ENCODE peak calls at places on chromosomes 5 and 9, in four cellular contexts. F is mesendoderm, S is H1, V is IMR-90. E is an unnamed sample.

GRCh38 chr9:71767421-71768321 is 642 bp downstream of the CEMIP2 start:
- DNase-seq in S (no peak), F (peak; percentile 63), V (peak; percentile 26), E (no peak)

GRCh38 chr5:131375351-131375750 is 111.5 kb downstream of the CDC42SE2 start:
- DNase-seq in V (no peak), S (no peak), F (no peak), E (no peak)

GRCh38 chr9:33750307-33750838 is 45.0 kb upstream of the PRSS3 start:
- DNase-seq in S (no peak), V (peak; percentile 15), F (no peak), E (no peak)

GRCh38 chr5:139711067-139711851 is 63.1 kb downstream of the CXXC5 start:
- DNase-seq in F (peak; percentile 95), S (no peak), V (peak; percentile 28), E (peak; percentile 78)

GRCh38 chr5:115184780-115185179 is 15.1 kb upstream of the TRIM36 start:
- DNase-seq in F (no peak), V (peak; percentile 9), S (no peak), E (no peak)

GRCh38 chr5:32021771-32022170 is 152.3 kb downstream of the GOLPH3 start:
- DNase-seq in S (no peak), F (no peak), V (no peak), E (no peak)

GRCh38 chr5:61842840-61843239 is 463.2 kb upstream of the KIF2A start:
- DNase-seq in F (no peak), S (no peak), V (no peak), E (no peak)

GRCh38 chr5:123845356-123846100 is 333.6 kb downstream of the CSNK1G3 start:
- DNase-seq in V (no peak), F (no peak), S (no peak), E (no peak)

GRCh38 chr9:133768859-133769510 is 30.8 kb upstream of the SARDH start:
- DNase-seq in V (no peak), S (no peak), F (peak; percentile 86), E (peak; percentile 82)

GRCh38 chr5:100818340-100818739 is 84.7 kb downstream of the ST8SIA4 start:
- DNase-seq in V (no peak), S (no peak), F (no peak), E (no peak)

GRCh38 chr5:39717186-39717897 is 292.6 kb upstream of the DAB2 start:
- DNase-seq in V (peak; percentile 58), F (no peak), S (no peak), E (no peak)

GRCh38 chr5:53180971-53181370 is 71.4 kb upstream of the MOCS2 start:
- DNase-seq in V (peak; percentile 4), S (no peak), F (no peak), E (no peak)

GRCh38 chr5:74616236-74617146 is 24.0 kb downstream of the ENC1 start:
- DNase-seq in F (no peak), V (no peak), S (no peak), E (no peak)

GRCh38 chr9:93813687-93814560 is 141.2 kb downstream of the BARX1 start:
- DNase-seq in F (no peak), V (no peak), S (no peak), E (peak; percentile 46)

GRCh38 chr5:616342-617039 is 4.4 kb downstream of the CEP72 start:
- DNase-seq in F (peak; percentile 31), V (no peak), S (no peak), E (no peak)

GRCh38 chr9:111683351-111683750 is 21.9 kb downstream of the GNG10 start:
- DNase-seq in S (no peak), F (no peak), V (no peak), E (no peak)

GRCh38 chr5:91171322-91171721 is 211.8 kb downstream of the ARRDC3 start:
- DNase-seq in F (no peak), S (no peak), V (no peak), E (no peak)

GRCh38 chr5:6365142-6365976 is 13.0 kb downstream of the MED10 start:
- DNase-seq in V (peak; percentile 53), F (no peak), S (no peak), E (peak; percentile 16)

GRCh38 chr5:109410389-109411174 is 808 bp upstream of the PJA2 start:
- DNase-seq in S (no peak), F (peak; percentile 94), V (peak; percentile 75), E (peak; percentile 82)

GRCh38 chr9:89740722-89741121 is 135.9 kb downstream of the GADD45G start:
- DNase-seq in S (no peak), F (no peak), V (no peak), E (no peak)

GRCh38 chr5:132822650-132823480 is 7.6 kb downstream of the SHROOM1 start:
- DNase-seq in V (no peak), F (peak; percentile 92), S (peak; percentile 69), E (peak; percentile 92)

GRCh38 chr9:61674465-61674864 is 484.6 kb downstream of the SPATA31A7 start:
- DNase-seq in F (no peak), V (no peak), S (no peak), E (no peak)

DNA sequence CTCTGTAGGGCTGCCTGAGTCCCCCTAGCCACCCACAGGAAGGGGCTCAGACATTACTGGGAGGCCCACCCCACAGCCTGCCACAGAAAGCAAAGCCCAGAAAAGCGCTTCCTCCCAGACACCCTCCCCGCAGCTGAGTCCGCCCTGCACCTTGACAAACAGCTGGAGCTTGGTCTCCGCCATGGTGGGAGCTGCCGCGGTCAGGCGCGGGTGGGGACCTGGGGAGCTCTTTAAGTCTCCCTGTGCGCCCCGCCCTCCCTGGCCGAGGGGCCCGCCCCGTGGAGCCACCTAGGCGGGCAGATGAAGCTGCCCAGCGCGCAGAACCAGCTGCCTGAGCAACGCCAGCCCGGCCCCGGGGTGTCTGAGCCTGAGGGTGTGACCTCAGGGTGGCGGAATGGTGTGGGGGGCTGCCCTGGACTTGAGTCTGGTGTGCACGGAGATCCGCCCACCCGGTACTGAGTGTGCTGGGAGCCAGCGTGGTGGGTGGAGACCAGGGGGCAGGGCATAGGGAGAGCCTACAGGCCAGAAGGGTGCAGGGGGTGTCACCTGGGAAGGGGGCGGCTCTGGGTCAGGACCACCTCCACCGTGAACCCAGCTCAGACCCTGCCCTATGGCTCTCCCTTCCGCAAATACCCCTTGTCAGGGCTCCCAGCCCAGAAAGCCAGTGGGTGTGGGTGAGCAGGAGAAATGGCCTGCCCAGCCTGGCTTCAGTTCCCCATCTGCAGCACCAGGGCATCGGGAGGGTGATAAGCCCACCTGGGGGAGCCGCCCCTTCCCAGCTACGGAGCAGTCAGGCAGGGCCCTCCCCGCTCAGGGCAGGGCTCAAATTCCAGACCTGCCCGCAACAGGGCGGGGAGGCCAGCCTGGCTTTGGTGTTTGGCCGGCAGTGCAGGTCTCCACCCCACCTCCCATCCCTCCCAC is at the start of gene CLIC3:
- DNase-seq in V (no peak), S (no peak), F (peak; percentile 58), E (peak; percentile 76)
- H3K4ac ChIP-seq in V (peak within 1 kb of the TSS; percentile 47), S (no peak within 1 kb of the TSS), F (no peak within 1 kb of the TSS), E (no peak within 1 kb of the TSS)

GRCh38 chr5:180613789-180614188 is 22.5 kb upstream of the SCGB3A1 start:
- DNase-seq in F (no peak), S (no peak), V (no peak), E (no peak)
- H4K5ac ChIP-seq in F (no peak overlapping the region), S (no peak overlapping the region), V (no peak overlapping the region), E (no peak overlapping the region)

GRCh38 chr9:88555581-88555980 is 20.6 kb downstream of the NXNL2 start:
- DNase-seq in F (no peak), V (no peak), S (no peak), E (no peak)

DNA sequence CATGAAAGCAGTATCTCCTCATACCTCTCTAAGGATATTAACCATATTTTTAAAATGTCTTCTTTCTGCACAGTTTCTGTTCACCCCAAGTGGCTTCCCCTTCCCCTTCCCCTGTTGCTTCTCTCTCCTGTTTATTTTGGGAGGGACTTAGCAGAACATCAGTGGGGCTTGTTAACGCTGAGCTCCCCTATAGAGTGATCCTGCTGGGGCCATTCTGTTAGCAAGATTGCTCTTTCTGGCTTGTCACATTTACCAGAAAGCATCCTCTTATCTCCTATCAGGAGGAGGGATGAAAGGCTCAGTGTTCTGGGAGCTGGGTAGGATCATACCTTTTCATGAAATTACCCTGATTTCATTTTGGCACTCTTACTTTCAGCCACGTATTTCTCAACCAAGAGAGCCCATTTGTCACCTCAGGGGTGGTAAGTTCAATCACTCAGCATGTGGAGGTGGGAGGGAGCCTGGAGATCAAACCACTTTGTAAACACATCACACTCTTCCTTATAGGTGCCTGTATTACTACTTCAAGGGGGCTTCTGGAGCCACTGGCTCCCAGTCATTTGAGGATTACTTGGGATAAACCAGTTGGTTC is 16.7 kb downstream of the NXNL2 start:
- DNase-seq in F (peak; percentile 92), V (no peak), S (no peak), E (no peak)
- H3K9ac ChIP-seq in F (no peak overlapping the region), V (no peak overlapping the region), S (no peak overlapping the region), E (no peak overlapping the region)

GRCh38 chr9:136978073-136978864 is 965 bp downstream of the PTGDS start:
- DNase-seq in F (peak; percentile 77), V (peak; percentile 25), S (peak; percentile 68), E (peak; percentile 94)
- H3K4ac ChIP-seq in F (no peak overlapping the region), V (peak overlapping the region; percentile 24), S (peak overlapping the region; percentile 38), E (no peak overlapping the region)

GRCh38 chr5:60494635-60495034 is 205.3 kb downstream of the DEPDC1B start:
- DNase-seq in F (no peak), S (no peak), V (no peak), E (no peak)
- H4K5ac ChIP-seq in F (no peak overlapping the region), S (no peak overlapping the region), V (no peak overlapping the region), E (no peak overlapping the region)

GRCh38 chr9:463455-464125 is 248.9 kb downstream of the DOCK8 start:
- DNase-seq in S (no peak), F (no peak), V (no peak), E (no peak)

GRCh38 chr9:462611-463010 is 247.9 kb downstream of the DOCK8 start:
- DNase-seq in V (no peak), F (no peak), S (no peak), E (no peak)

GRCh38 chr9:456365-456764 is 241.7 kb downstream of the DOCK8 start:
- DNase-seq in F (no peak), S (no peak), V (no peak), E (no peak)

GRCh38 chr9:459491-460444 is 245.1 kb downstream of the DOCK8 start:
- DNase-seq in V (no peak), S (no peak), F (peak; percentile 59), E (no peak)
- H3K9ac ChIP-seq in V (no peak overlapping the region), S (no peak overlapping the region), F (no peak overlapping the region), E (no peak overlapping the region)